ENCODE peak calls at places on chromosome 6, in six cellular contexts. One of them, this sample, is unnamed.

GRCh38 chr6:110181131-110182027 is 1.2 kb downstream of the CDC40 start:
- DNase-seq in HTR-8/SVneo: no peak
- DNase-seq in skeletal muscle cell: no peak
- DNase-seq in NCI-H446: no peak
- DNase-seq in NCI-H2171: no peak
- DNase-seq in SHP77: no peak
- DNase-seq in this sample: no peak

GRCh38 chr6:25706314-25707014 is 48.1 kb upstream of the SLC17A4 start:
- DNase-seq in HTR-8/SVneo: no peak
- DNase-seq in skeletal muscle cell: no peak
- DNase-seq in NCI-H446: peak; percentile 16
- DNase-seq in NCI-H2171: no peak
- DNase-seq in SHP77: peak; percentile 68
- DNase-seq in this sample: no peak

GRCh38 chr6:134757911-134758361 is 192.0 kb downstream of the ALDH8A1 start:
- DNase-seq in HTR-8/SVneo: no peak
- DNase-seq in skeletal muscle cell: no peak
- DNase-seq in NCI-H446: no peak
- DNase-seq in NCI-H2171: no peak
- DNase-seq in SHP77: no peak
- DNase-seq in this sample: no peak

GRCh38 chr6:98828991-98829411 is 5.4 kb upstream of the POU3F2 start:
- DNase-seq in HTR-8/SVneo: no peak
- DNase-seq in skeletal muscle cell: no peak
- DNase-seq in NCI-H446: no peak
- DNase-seq in NCI-H2171: no peak
- DNase-seq in SHP77: peak; percentile 81
- DNase-seq in this sample: no peak

GRCh38 chr6:684831-685636 is 7.9 kb downstream of the EXOC2 start:
- DNase-seq in HTR-8/SVneo: peak; percentile 33
- DNase-seq in skeletal muscle cell: no peak
- DNase-seq in NCI-H446: no peak
- DNase-seq in NCI-H2171: no peak
- DNase-seq in SHP77: no peak
- DNase-seq in this sample: no peak

GRCh38 chr6:51062166-51062722 is 243.6 kb downstream of the TFAP2B start:
- DNase-seq in HTR-8/SVneo: no peak
- DNase-seq in skeletal muscle cell: no peak
- DNase-seq in NCI-H446: no peak
- DNase-seq in NCI-H2171: no peak
- DNase-seq in SHP77: no peak
- DNase-seq in this sample: no peak

GRCh38 chr6:154379585-154379984 is 23.0 kb upstream of the IPCEF1 start:
- DNase-seq in HTR-8/SVneo: no peak
- DNase-seq in skeletal muscle cell: no peak
- DNase-seq in NCI-H446: no peak
- DNase-seq in NCI-H2171: no peak
- DNase-seq in SHP77: no peak
- DNase-seq in this sample: no peak

GRCh38 chr6:17482711-17483110 is 89.3 kb downstream of the CAP2 start:
- DNase-seq in HTR-8/SVneo: no peak
- DNase-seq in skeletal muscle cell: no peak
- DNase-seq in NCI-H446: no peak
- DNase-seq in NCI-H2171: no peak
- DNase-seq in SHP77: no peak
- DNase-seq in this sample: no peak

GRCh38 chr6:107045733-107046312 is 17.8 kb downstream of the MTRES1 start:
- DNase-seq in HTR-8/SVneo: no peak
- DNase-seq in skeletal muscle cell: no peak
- DNase-seq in NCI-H446: no peak
- DNase-seq in NCI-H2171: no peak
- DNase-seq in SHP77: no peak
- DNase-seq in this sample: no peak

GRCh38 chr6:160348552-160349441 is 619 bp downstream of the SLC22A3 start:
- DNase-seq in HTR-8/SVneo: no peak
- DNase-seq in skeletal muscle cell: no peak
- DNase-seq in NCI-H446: no peak
- DNase-seq in NCI-H2171: no peak
- DNase-seq in SHP77: no peak
- DNase-seq in this sample: no peak

GRCh38 chr6:159727717-159728440 is 573 bp downstream of the WTAP start:
- DNase-seq in HTR-8/SVneo: no peak
- DNase-seq in skeletal muscle cell: no peak
- DNase-seq in NCI-H446: no peak
- DNase-seq in NCI-H2171: peak; percentile 28
- DNase-seq in SHP77: peak; percentile 74
- DNase-seq in this sample: no peak

GRCh38 chr6:41088451-41088850 is 15.7 kb downstream of the NFYA start:
- DNase-seq in HTR-8/SVneo: no peak
- DNase-seq in skeletal muscle cell: no peak
- DNase-seq in NCI-H446: no peak
- DNase-seq in NCI-H2171: no peak
- DNase-seq in SHP77: no peak
- DNase-seq in this sample: no peak

GRCh38 chr6:130152908-130153510 is 69.7 kb downstream of the SAMD3 start:
- DNase-seq in HTR-8/SVneo: no peak
- DNase-seq in skeletal muscle cell: no peak
- DNase-seq in NCI-H446: no peak
- DNase-seq in NCI-H2171: no peak
- DNase-seq in SHP77: no peak
- DNase-seq in this sample: no peak

GRCh38 chr6:9801255-9801757 is 613.6 kb downstream of the TFAP2A start:
- DNase-seq in HTR-8/SVneo: no peak
- DNase-seq in skeletal muscle cell: no peak
- DNase-seq in NCI-H446: no peak
- DNase-seq in NCI-H2171: no peak
- DNase-seq in SHP77: no peak
- DNase-seq in this sample: no peak

GRCh38 chr6:168050861-168051586 is 28.0 kb downstream of the FRMD1 start:
- DNase-seq in HTR-8/SVneo: no peak
- DNase-seq in skeletal muscle cell: no peak
- DNase-seq in NCI-H446: no peak
- DNase-seq in NCI-H2171: no peak
- DNase-seq in SHP77: no peak
- DNase-seq in this sample: no peak

GRCh38 chr6:146901940-146902816 is 302.0 kb upstream of the STXBP5 start:
- DNase-seq in HTR-8/SVneo: no peak
- DNase-seq in skeletal muscle cell: no peak
- DNase-seq in NCI-H446: no peak
- DNase-seq in NCI-H2171: no peak
- DNase-seq in SHP77: no peak
- DNase-seq in this sample: no peak

GRCh38 chr6:35174043-35174434 is 32.9 kb upstream of the TCP11 start:
- DNase-seq in HTR-8/SVneo: no peak
- DNase-seq in skeletal muscle cell: no peak
- DNase-seq in NCI-H446: no peak
- DNase-seq in NCI-H2171: no peak
- DNase-seq in SHP77: no peak
- DNase-seq in this sample: no peak

GRCh38 chr6:113049190-113049589 is 702.1 kb downstream of the RFPL4B start:
- DNase-seq in HTR-8/SVneo: no peak
- DNase-seq in skeletal muscle cell: no peak
- DNase-seq in NCI-H446: no peak
- DNase-seq in NCI-H2171: no peak
- DNase-seq in SHP77: no peak
- DNase-seq in this sample: no peak

GRCh38 chr6:75481936-75482593 is 11.5 kb downstream of the FILIP1 start:
- DNase-seq in HTR-8/SVneo: no peak
- DNase-seq in skeletal muscle cell: peak; percentile 84
- DNase-seq in NCI-H446: no peak
- DNase-seq in NCI-H2171: no peak
- DNase-seq in SHP77: no peak
- DNase-seq in this sample: no peak

GRCh38 chr6:2197177-2197671 is 48.2 kb downstream of the GMDS start:
- DNase-seq in HTR-8/SVneo: no peak
- DNase-seq in skeletal muscle cell: peak; percentile 42
- DNase-seq in NCI-H446: no peak
- DNase-seq in NCI-H2171: no peak
- DNase-seq in SHP77: peak; percentile 7
- DNase-seq in this sample: no peak

GRCh38 chr6:12013368-12013617 is 1.2 kb downstream of the HIVEP1 start:
- DNase-seq in HTR-8/SVneo: no peak
- DNase-seq in skeletal muscle cell: no peak
- DNase-seq in NCI-H446: no peak
- DNase-seq in NCI-H2171: peak; percentile 24
- DNase-seq in SHP77: no peak
- DNase-seq in this sample: no peak

GRCh38 chr6:129590408-129591022 is 119.5 kb downstream of the ARHGAP18 start:
- DNase-seq in HTR-8/SVneo: no peak
- DNase-seq in skeletal muscle cell: peak; percentile 86
- DNase-seq in NCI-H446: no peak
- DNase-seq in NCI-H2171: no peak
- DNase-seq in SHP77: no peak
- DNase-seq in this sample: no peak

GRCh38 chr6:36373368-36374009 is 14.0 kb downstream of the ETV7 start:
- DNase-seq in HTR-8/SVneo: no peak
- DNase-seq in skeletal muscle cell: no peak
- DNase-seq in NCI-H446: no peak
- DNase-seq in NCI-H2171: no peak
- DNase-seq in SHP77: no peak
- DNase-seq in this sample: no peak

GRCh38 chr6:55636406-55637102 is 57.6 kb upstream of the HMGCLL1 start:
- DNase-seq in HTR-8/SVneo: peak; percentile 26
- DNase-seq in skeletal muscle cell: peak; percentile 54
- DNase-seq in NCI-H446: no peak
- DNase-seq in NCI-H2171: no peak
- DNase-seq in SHP77: no peak
- DNase-seq in this sample: no peak

GRCh38 chr6:132797975-132798819 is at the start of gene SLC18B1:
- DNase-seq in HTR-8/SVneo: peak; percentile 62
- DNase-seq in skeletal muscle cell: no peak
- DNase-seq in NCI-H446: peak; percentile 46
- DNase-seq in NCI-H2171: peak; percentile 46
- DNase-seq in SHP77: peak; percentile 72
- DNase-seq in this sample: no peak

GRCh38 chr6:13914346-13914745 is 10.4 kb upstream of the RNF182 start:
- DNase-seq in HTR-8/SVneo: no peak
- DNase-seq in skeletal muscle cell: no peak
- DNase-seq in NCI-H446: peak; percentile 88
- DNase-seq in NCI-H2171: no peak
- DNase-seq in SHP77: no peak
- DNase-seq in this sample: no peak

GRCh38 chr6:37699138-37699766 is 1.6 kb upstream of the MDGA1 start:
- DNase-seq in HTR-8/SVneo: no peak
- DNase-seq in skeletal muscle cell: no peak
- DNase-seq in NCI-H446: no peak
- DNase-seq in NCI-H2171: peak; percentile 89
- DNase-seq in SHP77: no peak
- DNase-seq in this sample: no peak

GRCh38 chr6:54366647-54367327 is 58.5 kb downstream of the TINAG start:
- DNase-seq in HTR-8/SVneo: peak; percentile 10
- DNase-seq in skeletal muscle cell: no peak
- DNase-seq in NCI-H446: no peak
- DNase-seq in NCI-H2171: no peak
- DNase-seq in SHP77: no peak
- DNase-seq in this sample: no peak

GRCh38 chr6:42978793-42979522 is at the start of gene PEX6:
- DNase-seq in HTR-8/SVneo: peak; percentile 95
- DNase-seq in skeletal muscle cell: peak; percentile 59
- DNase-seq in NCI-H446: peak; percentile 93
- DNase-seq in NCI-H2171: peak; percentile 92
- DNase-seq in SHP77: peak; percentile 97
- DNase-seq in this sample: peak; percentile 85

GRCh38 chr6:95133578-95133977 is 443.8 kb upstream of the MANEA start:
- DNase-seq in HTR-8/SVneo: no peak
- DNase-seq in skeletal muscle cell: no peak
- DNase-seq in NCI-H446: peak; percentile 24
- DNase-seq in NCI-H2171: no peak
- DNase-seq in SHP77: peak; percentile 29
- DNase-seq in this sample: peak; percentile 3

GRCh38 chr6:6742535-6742934 is 154.0 kb downstream of the LY86 start:
- DNase-seq in HTR-8/SVneo: no peak
- DNase-seq in skeletal muscle cell: no peak
- DNase-seq in NCI-H446: no peak
- DNase-seq in NCI-H2171: no peak
- DNase-seq in SHP77: no peak
- DNase-seq in this sample: no peak

GRCh38 chr6:19723533-19723932 is 113.6 kb upstream of the ID4 start:
- DNase-seq in HTR-8/SVneo: peak; percentile 17
- DNase-seq in skeletal muscle cell: peak; percentile 79
- DNase-seq in NCI-H446: no peak
- DNase-seq in NCI-H2171: no peak
- DNase-seq in SHP77: no peak
- DNase-seq in this sample: no peak

GRCh38 chr6:113190170-113190569 is 667.0 kb upstream of the MARCKS start:
- DNase-seq in HTR-8/SVneo: no peak
- DNase-seq in skeletal muscle cell: no peak
- DNase-seq in NCI-H446: no peak
- DNase-seq in NCI-H2171: no peak
- DNase-seq in SHP77: no peak
- DNase-seq in this sample: no peak

GRCh38 chr6:44036196-44036595 is 91.1 kb downstream of the MRPL14 start:
- DNase-seq in HTR-8/SVneo: no peak
- DNase-seq in skeletal muscle cell: no peak
- DNase-seq in NCI-H446: no peak
- DNase-seq in NCI-H2171: no peak
- DNase-seq in SHP77: no peak
- DNase-seq in this sample: no peak

GRCh38 chr6:167485186-167485978 is 160.5 kb downstream of the TTLL2 start:
- DNase-seq in HTR-8/SVneo: no peak
- DNase-seq in skeletal muscle cell: no peak
- DNase-seq in NCI-H446: peak; percentile 11
- DNase-seq in NCI-H2171: no peak
- DNase-seq in SHP77: no peak
- DNase-seq in this sample: no peak

GRCh38 chr6:7846971-7847818 is 63.4 kb downstream of the TXNDC5 start:
- DNase-seq in HTR-8/SVneo: no peak
- DNase-seq in skeletal muscle cell: peak; percentile 43
- DNase-seq in NCI-H446: no peak
- DNase-seq in NCI-H2171: no peak
- DNase-seq in SHP77: no peak
- DNase-seq in this sample: no peak

GRCh38 chr6:35417979-35418661 is 34.0 kb upstream of the FANCE start:
- DNase-seq in HTR-8/SVneo: no peak
- DNase-seq in skeletal muscle cell: no peak
- DNase-seq in NCI-H446: no peak
- DNase-seq in NCI-H2171: no peak
- DNase-seq in SHP77: no peak
- DNase-seq in this sample: no peak

This sample was measured in NCI-H1694.